ENCODE peak calls at places on chromosomes 2 and 18, in nine cellular contexts. L, V, N, K, E, F, Z, Y and A are unnamed samples.

GRCh38 chr2:42925742-42926437 is 133.5 kb upstream of the HAAO start:
- DNase-seq in L (no peak), V (no peak), N (no peak), K (peak), E (no peak), F (no peak), Z (no peak), Y (peak), A (no peak)

GRCh38 chr2:218261424-218262273 is 834 bp downstream of the GPBAR1 start:
- DNase-seq in L (peak), V (no peak), N (no peak), K (no peak), E (no peak), F (no peak), Z (no peak), Y (peak), A (no peak)

GRCh38 chr2:118168606-118169005 is 80.3 kb downstream of the INSIG2 start:
- DNase-seq in L (no peak), V (no peak), N (no peak), K (no peak), E (no peak), F (no peak), Z (no peak), Y (no peak), A (no peak)

GRCh38 chr2:69013123-69013836 is at the start of gene ANTXR1:
- DNase-seq in L (peak), V (peak), N (no peak), K (peak), E (peak), F (peak), Z (peak), Y (peak), A (peak)

GRCh38 chr18:32618501-32618985 is 147.9 kb upstream of the GAREM1 start:
- DNase-seq in L (no peak), V (no peak), N (no peak), K (no peak), E (no peak), F (no peak), Z (no peak), Y (no peak), A (no peak)

GRCh38 chr18:907171-907879 is 2.7 kb downstream of the ADCYAP1 start:
- DNase-seq in L (peak), V (no peak), N (no peak), K (no peak), E (peak), F (no peak), Z (peak), Y (peak), A (no peak)

GRCh38 chr2:75035444-75036353 is 77.3 kb downstream of the POLE4 start:
- DNase-seq in L (no peak), V (peak), N (no peak), K (no peak), E (no peak), F (no peak), Z (no peak), Y (no peak), A (no peak)

GRCh38 chr2:158599609-158600008 is 142.9 kb downstream of the PKP4 start:
- DNase-seq in L (no peak), V (no peak), N (no peak), K (no peak), E (no peak), F (no peak), Z (no peak), Y (no peak), A (no peak)

GRCh38 chr2:215615067-215615828 is 179.4 kb upstream of the FN1 start:
- DNase-seq in L (no peak), V (no peak), N (no peak), K (no peak), E (no peak), F (no peak), Z (no peak), Y (no peak), A (no peak)

GRCh38 chr2:215614296-215614695 is 178.4 kb upstream of the FN1 start:
- DNase-seq in L (no peak), V (no peak), N (no peak), K (no peak), E (no peak), F (no peak), Z (no peak), Y (peak), A (no peak)

GRCh38 chr2:215613265-215613664 is 177.4 kb upstream of the FN1 start:
- DNase-seq in L (peak), V (peak), N (no peak), K (no peak), E (no peak), F (no peak), Z (peak), Y (no peak), A (no peak)

GRCh38 chr2:215611609-215612386 is 175.9 kb upstream of the FN1 start:
- DNase-seq in L (no peak), V (no peak), N (no peak), K (no peak), E (no peak), F (no peak), Z (peak), Y (no peak), A (no peak)

DNA sequence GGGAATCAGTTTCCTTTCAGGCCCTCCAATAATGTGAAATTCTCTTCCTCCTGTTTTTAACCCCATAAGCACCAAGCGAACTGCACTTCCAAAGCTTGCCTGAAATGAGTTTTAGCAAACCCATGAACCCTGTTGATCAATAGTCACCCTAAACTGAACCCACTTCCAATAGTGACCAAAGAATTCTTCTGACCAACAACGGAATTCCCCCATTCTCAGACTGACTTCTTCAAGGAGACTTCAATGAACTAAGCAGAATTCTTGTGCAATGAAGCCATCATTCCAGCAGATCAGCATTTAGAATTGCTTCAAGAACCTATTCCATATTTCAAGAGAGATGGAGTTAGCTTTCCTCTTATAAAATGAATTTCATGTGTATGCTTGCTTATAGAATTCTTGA is 176.9 kb upstream of the FN1 start:
- DNase-seq in L (no peak), V (peak), N (no peak), K (no peak), E (no peak), F (no peak), Z (no peak), Y (no peak), A (no peak)
- TF ChIP-seq CTCF in L (no peak), V (no peak), N (no peak), K (no peak), E (no peak), F (no peak), Z (no peak), Y (no peak), A (no peak)

DNA sequence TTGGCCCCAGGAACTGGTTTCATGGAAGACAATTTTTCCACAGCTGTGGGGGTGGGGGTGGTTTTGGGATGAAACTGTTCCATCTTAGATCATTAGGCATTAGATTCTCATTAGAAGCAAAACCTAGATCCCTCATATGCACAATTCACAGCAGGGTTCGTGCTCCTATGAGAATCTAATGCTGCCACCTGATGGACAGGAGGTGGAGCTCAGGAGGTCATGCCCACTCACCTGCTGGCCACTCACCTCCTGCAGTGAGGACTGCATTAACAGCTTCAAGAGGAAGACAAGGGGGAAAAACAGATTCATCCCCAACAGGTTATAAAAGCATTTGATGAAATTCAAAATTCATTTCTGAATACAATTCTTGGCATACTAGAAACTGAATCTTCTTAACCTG is 38.5 kb downstream of the THAP4 start:
- DNase-seq in L (no peak), V (no peak), N (no peak), K (no peak), E (no peak), F (no peak), Z (no peak), Y (peak), A (no peak)
- TF ChIP-seq CTCF in L (no peak), V (no peak), N (no peak), K (peak), E (no peak), F (no peak), Z (no peak), Y (peak), A (no peak)

DNA sequence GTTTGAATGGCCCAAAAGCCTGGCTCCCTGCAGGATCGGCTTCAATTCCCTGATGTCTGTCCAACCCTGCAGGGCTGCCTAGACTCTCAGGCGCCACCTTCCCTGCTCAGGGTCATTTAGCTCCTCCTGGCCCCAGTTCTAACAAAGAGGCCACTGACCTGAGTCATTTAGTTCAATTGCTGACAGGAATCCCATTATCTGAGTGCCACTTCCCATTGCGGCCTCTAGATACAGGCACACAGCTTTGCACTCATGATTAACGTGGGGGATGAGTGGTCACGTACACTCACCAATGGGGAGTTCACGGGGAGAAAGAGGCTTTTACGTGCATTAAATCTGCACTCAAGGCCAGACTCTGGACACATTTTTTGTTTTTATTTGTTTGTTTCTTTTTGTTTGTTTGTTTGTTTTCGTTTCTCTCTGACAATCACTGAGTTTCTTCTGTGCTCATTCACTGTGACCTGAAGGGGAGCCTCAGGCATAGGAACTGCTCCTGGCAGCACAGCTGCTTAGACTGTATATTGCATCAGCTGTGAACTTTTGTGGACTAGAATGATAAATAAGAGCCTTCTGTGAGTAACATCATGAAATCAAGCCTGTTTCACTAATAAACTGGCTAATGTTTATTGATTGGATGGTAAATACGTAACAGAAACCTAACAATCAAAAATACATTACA is 118.9 kb upstream of the CTNNA2 start:
- DNase-seq in L (peak), V (no peak), N (peak), K (no peak), E (no peak), F (peak), Z (peak), Y (peak), A (no peak)
- TF ChIP-seq CTCF in L (no peak), V (no peak), N (no peak), K (no peak), E (no peak), F (no peak), Z (no peak), Y (peak), A (no peak)

GRCh38 chr18:67705748-67706147 is 189.2 kb upstream of the DSEL start:
- DNase-seq in L (no peak), V (no peak), N (no peak), K (no peak), E (no peak), F (no peak), Z (peak), Y (peak), A (no peak)
- TF ChIP-seq CTCF in L (no peak), V (no peak), N (no peak), K (no peak), E (peak), F (no peak), Z (peak), Y (peak), A (no peak)

DNA sequence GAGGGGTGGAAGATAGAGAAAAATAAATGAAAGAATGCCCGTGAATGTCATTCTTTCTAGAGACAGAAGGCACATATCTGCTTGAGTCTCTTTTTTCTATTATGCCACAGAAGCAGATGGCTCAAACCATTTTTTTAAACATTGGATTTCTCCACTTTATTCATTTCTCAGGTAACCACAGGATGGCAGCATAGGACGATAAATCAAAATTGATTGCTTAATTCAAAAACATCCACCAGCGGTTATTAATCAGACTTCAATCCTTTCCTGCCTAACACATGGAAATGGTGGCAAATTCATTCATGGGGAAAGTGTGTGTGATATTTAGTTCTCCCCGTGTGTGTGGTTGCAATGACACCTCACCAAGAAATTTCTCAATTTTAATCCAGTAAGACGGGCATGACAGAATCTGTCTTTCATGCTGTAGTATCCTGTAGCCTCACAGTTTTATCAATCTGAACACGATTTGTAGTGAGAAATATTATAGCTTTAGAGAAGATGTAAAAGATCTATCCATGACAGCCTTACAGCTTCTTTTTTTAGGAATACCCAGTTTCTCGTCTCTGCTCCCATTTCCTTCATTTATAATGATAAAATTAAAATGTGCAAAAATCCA is 72.2 kb downstream of the DSC3 start:
- DNase-seq in L (no peak), V (peak), N (no peak), K (peak), E (peak), F (peak), Z (peak), Y (peak), A (no peak)
- TF ChIP-seq CTCF in L (peak), V (peak), N (no peak), K (peak), E (peak), F (peak), Z (peak), Y (peak), A (peak)

GRCh38 chr2:239400907-239401449 is at the start of gene HDAC4:
- DNase-seq in L (peak), V (peak), N (peak), K (peak), E (peak), F (peak), Z (peak), Y (peak), A (peak)

GRCh38 chr2:239397856-239398470 is 2.9 kb downstream of the HDAC4 start:
- DNase-seq in L (no peak), V (no peak), N (no peak), K (no peak), E (no peak), F (no peak), Z (no peak), Y (no peak), A (no peak)

GRCh38 chr2:239400000-239400831 is 604 bp downstream of the HDAC4 start:
- DNase-seq in L (no peak), V (peak), N (no peak), K (peak), E (peak), F (no peak), Z (peak), Y (peak), A (no peak)

GRCh38 chr2:239398536-239398935 is 2.3 kb downstream of the HDAC4 start:
- DNase-seq in L (peak), V (no peak), N (no peak), K (no peak), E (no peak), F (no peak), Z (no peak), Y (peak), A (no peak)

DNA sequence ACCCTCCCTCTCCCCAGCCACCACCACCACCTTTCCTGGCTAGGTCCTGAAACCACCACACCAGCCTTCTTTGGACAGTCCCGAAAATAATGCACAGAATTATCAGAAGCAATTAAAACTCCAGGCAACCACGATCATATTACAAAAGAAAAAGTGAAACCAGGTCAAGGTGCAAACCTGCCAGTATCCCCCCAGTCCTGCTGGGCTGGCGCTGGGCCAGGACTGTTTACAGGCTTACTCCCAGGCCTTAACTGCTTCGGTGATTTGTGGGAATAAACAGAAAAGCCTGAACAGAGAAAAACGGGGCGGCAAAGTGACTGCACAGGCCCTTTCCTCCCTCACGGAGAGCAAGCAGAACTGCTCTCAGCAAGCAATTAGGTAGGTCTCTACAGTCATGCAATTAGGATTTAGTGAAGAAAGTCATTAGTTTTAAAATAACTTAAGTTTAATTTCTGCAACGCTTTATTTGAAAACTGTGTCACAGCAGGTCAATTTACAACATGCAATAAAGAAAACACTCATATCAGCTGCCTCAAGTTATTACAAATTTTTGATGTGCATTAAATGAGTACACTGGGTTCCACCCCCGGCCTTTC is 1.3 kb downstream of the HDAC4 start:
- DNase-seq in L (no peak), V (peak), N (no peak), K (peak), E (no peak), F (no peak), Z (peak), Y (peak), A (peak)
- TF ChIP-seq CTCF in L (no peak), V (no peak), N (no peak), K (peak), E (no peak), F (no peak), Z (no peak), Y (no peak), A (no peak)

GRCh38 chr2:205684871-205685313 is 2.6 kb downstream of the NRP2 start:
- DNase-seq in L (peak), V (peak), N (no peak), K (no peak), E (peak), F (no peak), Z (peak), Y (peak), A (no peak)

GRCh38 chr2:205685314-205686230 is 3.3 kb downstream of the NRP2 start:
- DNase-seq in L (peak), V (peak), N (no peak), K (no peak), E (peak), F (no peak), Z (peak), Y (peak), A (no peak)

GRCh38 chr2:205688417-205689200 is 6.3 kb downstream of the NRP2 start:
- DNase-seq in L (no peak), V (peak), N (no peak), K (no peak), E (no peak), F (no peak), Z (no peak), Y (no peak), A (no peak)

GRCh38 chr2:205687018-205687956 is 5.0 kb downstream of the NRP2 start:
- DNase-seq in L (no peak), V (no peak), N (no peak), K (no peak), E (no peak), F (no peak), Z (no peak), Y (no peak), A (no peak)

DNA sequence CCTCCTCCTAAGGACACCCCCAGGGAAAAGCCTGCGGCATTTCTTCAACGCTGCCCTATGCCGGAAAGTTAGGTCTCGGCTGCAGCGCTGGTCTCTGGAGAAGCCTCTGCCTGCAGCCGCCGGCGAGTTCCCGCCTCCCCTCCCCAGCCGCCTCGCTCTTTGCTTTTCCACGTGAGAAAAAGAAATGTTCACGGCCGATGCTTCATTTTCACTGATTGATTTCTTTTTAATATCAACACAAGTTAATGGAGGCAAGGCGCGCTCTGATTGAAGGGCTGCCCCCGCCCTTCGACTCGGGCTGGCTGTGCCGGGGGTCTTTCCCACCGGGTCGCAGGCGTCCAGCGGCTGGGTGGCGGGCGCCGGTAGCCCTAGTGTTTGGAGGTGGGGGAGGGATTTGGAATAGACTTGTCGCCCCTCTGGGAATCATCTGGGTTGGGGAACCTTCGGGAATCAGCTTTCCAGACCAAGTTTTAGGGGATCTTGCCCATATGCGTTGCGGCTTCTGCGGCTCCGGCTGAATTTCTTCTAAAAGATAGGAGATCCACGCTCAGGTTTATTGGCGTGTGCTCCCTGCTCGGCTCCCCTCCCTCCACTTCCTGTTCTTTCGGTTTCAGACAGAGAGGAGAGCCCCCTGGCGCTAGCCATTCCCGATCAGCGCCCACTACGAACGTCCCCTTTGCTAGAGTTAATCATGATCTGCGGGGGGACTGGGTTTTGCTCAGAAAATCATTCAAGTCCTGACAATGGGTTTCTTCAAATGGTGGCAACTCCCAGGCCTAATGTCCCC is 4.1 kb downstream of the NRP2 start:
- DNase-seq in L (peak), V (peak), N (no peak), K (no peak), E (peak), F (no peak), Z (peak), Y (peak), A (no peak)
- TF ChIP-seq CTCF in L (no peak), V (peak), N (no peak), K (no peak), E (no peak), F (no peak), Z (peak), Y (peak), A (no peak)